ENCODE peak calls at places on chromosome 22, in seven cellular contexts. E, L, J, N, K, I and V are unnamed samples.

GRCh38 chr22:37345863-37346514 is 63.7 kb downstream of the CYTH4 start:
- DNase-seq in N (peak), I (no peak), L (peak), E (no peak), J (peak), K (no peak), V (no peak)

GRCh38 chr22:28958611-28959010 is 75.2 kb downstream of the ZNRF3 start:
- DNase-seq in L (no peak), N (peak), E (no peak), J (no peak), K (no peak), I (no peak), V (no peak)

GRCh38 chr22:19801340-19802000 is 40.9 kb downstream of the TBX1 start:
- DNase-seq in J (no peak), L (no peak), K (no peak), N (no peak), I (no peak), E (no peak), V (no peak)

GRCh38 chr22:22928666-22929380 is 41.2 kb downstream of the IGLL5 start:
- DNase-seq in I (no peak), E (no peak), L (no peak), J (no peak), K (peak), N (peak), V (no peak)

GRCh38 chr22:44119669-44120313 is 60.9 kb upstream of the PARVG start:
- DNase-seq in L (no peak), J (no peak), N (no peak), E (no peak), I (no peak), K (no peak), V (no peak)

GRCh38 chr22:32584650-32585049 is 110.0 kb downstream of the FBXO7 start:
- DNase-seq in N (peak), E (no peak), J (no peak), K (no peak), L (no peak), I (no peak), V (no peak)

GRCh38 chr22:20745177-20745576 is 28.7 kb upstream of the SERPIND1 start:
- DNase-seq in I (no peak), L (no peak), E (no peak), N (no peak), J (no peak), K (no peak), V (no peak)

GRCh38 chr22:22902247-22902962 is 14.8 kb downstream of the IGLL5 start:
- DNase-seq in E (peak), N (no peak), K (no peak), J (no peak), L (peak), I (no peak), V (peak)

GRCh38 chr22:31179345-31179744 is 19.4 kb downstream of the RNF185 start:
- DNase-seq in K (no peak), E (peak), J (no peak), L (no peak), I (no peak), N (peak), V (no peak)

GRCh38 chr22:37232140-37232998 is 11.7 kb downstream of the RAC2 start:
- DNase-seq in K (no peak), I (no peak), E (no peak), L (no peak), J (no peak), N (no peak), V (no peak)

GRCh38 chr22:36386900-36387663 is 685 bp downstream of the MYH9 start:
- DNase-seq in L (peak), N (no peak), J (no peak), K (peak), E (peak), I (no peak), V (peak)

GRCh38 chr22:29914991-29915390 is 32.0 kb downstream of the MTMR3 start:
- DNase-seq in J (peak), E (no peak), K (no peak), N (no peak), L (no peak), I (no peak), V (no peak)

GRCh38 chr22:21003782-21004181 is 1.9 kb upstream of the THAP7 start:
- DNase-seq in K (no peak), J (no peak), N (no peak), L (no peak), I (no peak), E (no peak), V (no peak)